ENCODE peak calls at places on chromosomes 11 and 22, in eight cellular contexts. L is C1 segment of cervical spinal cord; U is neural crest cell; J is mesenchymal stem cell; K is fibroblast of mammary gland; F is fibroblast of lung; B is iris pigment epithelial cell; E is activated T-cell treated with anti-CD3 and anti-CD28 coated beads, Interleukin-2, amount 50 U/mL, for 1 hour. D is an unnamed sample.

GRCh38 chr11:27471588-27472397 is 797 bp downstream of the LGR4 start:
- DNase-seq in J (peak; percentile 28), U (peak; percentile 26), K (no peak), B (no peak), F (no peak), E (peak; percentile 25), L (peak; percentile 38), D (no peak)

GRCh38 chr11:120153221-120153620 is 15.3 kb upstream of the TRIM29 start:
- DNase-seq in F (no peak), L (no peak), U (no peak), B (no peak), J (no peak), E (no peak), K (no peak), D (no peak)

GRCh38 chr22:46586123-46586519 is 34.1 kb upstream of the GRAMD4 start:
- DNase-seq in U (no peak), F (no peak), J (no peak), B (no peak), L (no peak), E (no peak), K (no peak), D (no peak)

GRCh38 chr11:67056640-67057409 is at the start of gene RHOD:
- DNase-seq in L (no peak), E (peak; percentile 45), U (peak; percentile 29), J (no peak), F (no peak), B (no peak), K (no peak), D (no peak)

GRCh38 chr11:30342736-30343166 is 19.8 kb downstream of the ARL14EP start:
- DNase-seq in F (no peak), L (no peak), J (no peak), K (no peak), E (no peak), B (no peak), U (no peak), D (no peak)

GRCh38 chr11:66172146-66172545 is 96.3 kb upstream of the RAB1B start:
- DNase-seq in K (peak; percentile 77), U (no peak), F (peak; percentile 29), E (no peak), J (peak; percentile 28), L (no peak), B (peak; percentile 81), D (no peak)

GRCh38 chr11:118522571-118523072 is 4.7 kb upstream of the TTC36 start:
- DNase-seq in L (no peak), J (peak; percentile 38), B (peak; percentile 42), E (no peak), K (peak; percentile 36), F (peak; percentile 28), U (no peak), D (no peak)

GRCh38 chr22:41508770-41509170 is 35.5 kb downstream of the POLR3H start:
- DNase-seq in F (no peak), U (no peak), K (no peak), E (no peak), J (no peak), L (peak; percentile 63), B (no peak), D (no peak)

GRCh38 chr11:117037279-117037951 is 60.8 kb downstream of the SIK3 start:
- DNase-seq in U (no peak), L (no peak), K (peak; percentile 40), F (no peak), E (no peak), J (peak; percentile 39), B (no peak), D (no peak)

GRCh38 chr22:23199159-23199558 is 18.9 kb downstream of the BCR start:
- DNase-seq in J (no peak), U (no peak), L (no peak), K (no peak), B (peak; percentile 75), E (no peak), F (no peak), D (no peak)